ENCODE peak calls at places on chromosomes 5 and 9, in seven cellular contexts. W is H1, J is HCT116, P is sigmoid colon, S is uterus, F is body of pancreas, E is ovary. I is an unnamed sample.

GRCh38 chr9:95450171-95451107 is 66.3 kb downstream of the PTCH1 start:
- DNase-seq in W (no peak), J (no peak), P (peak; percentile 72), S (no peak), F (no peak), E (no peak), I (no peak)

GRCh38 chr9:130732793-130733221 is 39.2 kb downstream of the EXOSC2 start:
- DNase-seq in W (no peak), J (no peak), P (no peak), S (no peak), F (no peak), E (no peak), I (no peak)

GRCh38 chr5:73274870-73275756 is 102.1 kb downstream of the TMEM174 start:
- DNase-seq in W (no peak), J (no peak), P (peak; percentile 78), S (no peak), F (no peak), E (no peak), I (no peak)

GRCh38 chr5:20601678-20602100 is 613.7 kb upstream of the CDH18 start:
- DNase-seq in W (peak; percentile 54), J (no peak), P (no peak), S (no peak), F (no peak), E (no peak), I (no peak)

GRCh38 chr9:91495450-91495849 is 71.8 kb upstream of the NFIL3 start:
- DNase-seq in W (no peak), J (no peak), P (no peak), S (no peak), F (no peak), E (no peak), I (no peak)

GRCh38 chr9:126151031-126151670 is 175.5 kb upstream of the MVB12B start:
- DNase-seq in W (peak; percentile 29), J (no peak), P (no peak), S (no peak), F (peak; percentile 14), E (peak; percentile 2), I (peak; percentile 33)

GRCh38 chr5:95973793-95974325 is 12.2 kb upstream of the ELL2 start:
- DNase-seq in W (no peak), J (no peak), P (no peak), S (no peak), F (no peak), E (no peak), I (no peak)

GRCh38 chr5:149860801-149861322 is 83.7 kb downstream of the PDE6A start:
- DNase-seq in W (no peak), J (no peak), P (peak; percentile 53), S (no peak), F (no peak), E (no peak), I (peak; percentile 55)

GRCh38 chr5:56479701-56480304 is 246.7 kb upstream of the ANKRD55 start:
- DNase-seq in W (no peak), J (no peak), P (no peak), S (no peak), F (peak; percentile 13), E (peak; percentile 34), I (no peak)

GRCh38 chr5:147483197-147483790 is 26.6 kb downstream of the DPYSL3 start:
- DNase-seq in W (no peak), J (no peak), P (no peak), S (no peak), F (no peak), E (no peak), I (no peak)

GRCh38 chr9:696332-697090 is 145.0 kb upstream of the DMRT1 start:
- DNase-seq in W (no peak), J (no peak), P (peak; percentile 88), S (peak; percentile 69), F (peak; percentile 32), E (no peak), I (no peak)

GRCh38 chr9:95381243-95381642 is 63.7 kb upstream of the FANCC start:
- DNase-seq in W (peak; percentile 22), J (no peak), P (no peak), S (no peak), F (no peak), E (no peak), I (no peak)

GRCh38 chr9:107172160-107172978 is 110.7 kb upstream of the RAD23B start:
- DNase-seq in W (peak; percentile 80), J (peak; percentile 70), P (peak; percentile 84), S (peak; percentile 67), F (peak; percentile 80), E (peak; percentile 62), I (peak; percentile 78)

GRCh38 chr5:151739939-151740335 is 18.5 kb downstream of the ATOX1 start:
- DNase-seq in W (no peak), J (no peak), P (no peak), S (no peak), F (no peak), E (no peak), I (no peak)

GRCh38 chr5:6328173-6328572 is 50.2 kb downstream of the MED10 start:
- DNase-seq in W (peak; percentile 76), J (no peak), P (no peak), S (no peak), F (peak; percentile 16), E (no peak), I (no peak)

GRCh38 chr5:90301248-90301647 is 108.3 kb downstream of the CETN3 start:
- DNase-seq in W (no peak), J (no peak), P (no peak), S (no peak), F (no peak), E (no peak), I (no peak)

GRCh38 chr9:84667571-84668203 is 1.8 kb upstream of the NTRK2 start:
- DNase-seq in W (peak; percentile 54), J (no peak), P (no peak), S (no peak), F (peak; percentile 36), E (no peak), I (no peak)

GRCh38 chr9:122228906-122229837 is at the start of gene LHX6:
- DNase-seq in W (no peak), J (no peak), P (no peak), S (no peak), F (no peak), E (no peak), I (no peak)

GRCh38 chr5:170491479-170491878 is 12.3 kb upstream of the KCNIP1 start:
- DNase-seq in W (no peak), J (no peak), P (no peak), S (peak; percentile 19), F (peak; percentile 12), E (no peak), I (no peak)

GRCh38 chr5:113244966-113245365 is 189.8 kb downstream of the TSSK1B start:
- DNase-seq in W (no peak), J (no peak), P (no peak), S (no peak), F (no peak), E (no peak), I (no peak)

GRCh38 chr9:21758540-21758939 is 43.9 kb upstream of the MTAP start:
- DNase-seq in W (no peak), J (no peak), P (no peak), S (no peak), F (no peak), E (no peak), I (no peak)

GRCh38 chr9:21752003-21752402 is 50.4 kb upstream of the MTAP start:
- DNase-seq in W (peak; percentile 48), J (no peak), P (no peak), S (no peak), F (no peak), E (no peak), I (no peak)

GRCh38 chr9:21750021-21750735 is 52.3 kb upstream of the MTAP start:
- DNase-seq in W (no peak), J (no peak), P (no peak), S (no peak), F (no peak), E (no peak), I (no peak)

GRCh38 chr9:21754741-21755140 is 47.7 kb upstream of the MTAP start:
- DNase-seq in W (no peak), J (no peak), P (no peak), S (no peak), F (no peak), E (no peak), I (no peak)
- H3K27me3 ChIP-seq in W (peaks cover 81% of the 10 kb centered on the region), J (no peaks in the 10 kb centered on the region), P (no peaks in the 10 kb centered on the region), S (no peaks in the 10 kb centered on the region), F (no peaks in the 10 kb centered on the region), E (no peaks in the 10 kb centered on the region), I (peaks cover 8% of the 10 kb centered on the region)

DNA sequence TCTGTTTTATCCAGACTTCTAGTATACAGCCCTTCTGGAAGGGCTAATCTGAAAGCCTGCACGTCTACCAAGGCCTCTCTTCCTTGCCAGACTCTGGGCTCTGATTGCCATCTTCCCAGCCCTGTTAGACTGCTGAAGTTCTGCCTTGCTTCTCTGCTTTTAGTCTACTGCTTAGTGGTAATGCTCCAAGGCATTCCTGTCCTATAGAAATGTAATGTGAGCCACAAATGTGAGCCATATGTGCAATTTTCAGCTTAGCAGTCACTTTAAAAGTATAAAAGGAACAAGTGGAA is 32.1 kb downstream of the WNK2 start:
- DNase-seq in W (no peak), J (no peak), P (no peak), S (no peak), F (peak; percentile 6), E (no peak), I (no peak)
- H3K27ac ChIP-seq in W (no peak overlapping the region), J (no peak overlapping the region), P (no peak overlapping the region), S (no peak overlapping the region), F (peak overlapping the region; percentile 87), E (no peak overlapping the region), I (no peak overlapping the region)

DNA sequence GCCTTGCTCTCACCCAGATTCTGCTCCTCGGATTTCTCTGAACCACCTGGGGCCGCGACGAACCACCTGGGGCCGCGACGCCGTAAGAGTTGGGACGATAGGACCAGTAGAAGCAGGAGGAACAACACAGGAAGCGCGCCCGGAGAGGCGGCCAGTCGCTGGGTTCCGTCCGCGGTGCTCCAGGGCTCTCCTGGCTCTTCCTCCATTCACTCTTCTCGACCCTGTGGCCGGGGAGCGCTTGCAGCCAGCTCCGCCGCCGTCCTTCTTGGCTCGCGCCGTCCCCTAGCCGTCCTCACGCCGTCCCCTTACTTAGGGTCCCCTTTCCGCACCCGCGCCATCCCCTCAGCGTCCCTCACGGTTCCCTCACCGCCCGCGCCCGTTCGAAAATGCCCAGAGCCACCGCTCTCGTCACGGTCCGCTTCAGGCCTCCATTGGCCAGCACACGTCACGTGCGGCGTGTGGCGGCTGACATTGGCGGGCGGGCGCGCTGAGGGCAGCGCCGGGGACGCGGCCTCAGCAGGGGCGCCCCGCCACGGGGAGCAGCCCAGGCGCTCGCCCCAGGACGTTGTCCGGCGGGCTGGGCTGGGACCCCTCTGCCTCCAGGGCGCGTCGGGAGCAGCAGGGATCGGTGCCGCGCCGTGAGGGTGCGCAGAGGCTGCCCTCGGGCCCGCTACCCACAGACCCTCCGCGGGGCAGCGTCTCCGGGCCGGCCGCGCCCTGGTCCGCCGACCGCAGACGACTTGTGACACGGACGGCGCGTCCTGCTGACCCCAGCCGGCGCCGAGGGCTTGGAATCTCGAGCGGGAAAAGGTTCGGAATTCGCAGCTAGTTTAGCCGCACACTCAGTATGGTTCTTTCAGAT is 53.7 kb upstream of the PTPDC1 start:
- DNase-seq in W (peak; percentile 89), J (peak; percentile 56), P (peak; percentile 92), S (peak; percentile 77), F (peak; percentile 87), E (peak; percentile 74), I (peak; percentile 95)
- TF ChIP-seq POLR2A in W (peak; percentile 82), J (peak; percentile 77), P (peak; percentile 32), S (peak; percentile 75), F (peak; percentile 63), E (peak; percentile 62), I (no peak)

GRCh38 chr9:135303280-135303647 is 176.3 kb upstream of the PPP1R26 start:
- DNase-seq in W (no peak), J (no peak), P (no peak), S (no peak), F (no peak), E (no peak), I (no peak)
- H3K27me3 ChIP-seq in W (no peaks in the 10 kb centered on the region), J (peaks cover 49% of the 10 kb centered on the region), P (peaks cover 3% of the 10 kb centered on the region), S (no peaks in the 10 kb centered on the region), F (no peaks in the 10 kb centered on the region), E (no peaks in the 10 kb centered on the region), I (peaks cover 37% of the 10 kb centered on the region)

I was measured in spleen.